ENCODE peak calls at places on chromosome 18, in seven cellular contexts. H, J, A, P, W, R and Q are unnamed samples. For H3K4me1, the result is how much of the 10 kb centered on the place peaks cover.

GRCh38 chr18:2988041-2988794 is 24.7 kb downstream of the LPIN2 start:
- DNase-seq in W (no peak), R (no peak), H (no peak), A (peak), P (no peak), J (no peak), Q (no peak)

GRCh38 chr18:54774423-54774822 is 53.9 kb upstream of the RAB27B start:
- DNase-seq in W (no peak), J (no peak), R (no peak), P (no peak), A (peak), H (no peak), Q (no peak)

GRCh38 chr18:12307871-12308385 is at the start of gene TUBB6:
- DNase-seq in W (peak), A (peak), J (peak), P (peak), R (peak), H (peak), Q (peak)

GRCh38 chr18:7566587-7567486 is at the start of gene PTPRM:
- DNase-seq in H (peak), J (peak), W (peak), R (peak), A (peak), P (peak), Q (peak)

GRCh38 chr18:22347624-22348511 is 69.8 kb downstream of the CTAGE1 start:
- DNase-seq in H (no peak), J (peak), R (no peak), P (peak), A (peak), W (peak), Q (peak)

GRCh38 chr18:58661423-58661822 is 9.8 kb upstream of the MALT1 start:
- DNase-seq in J (no peak), W (no peak), A (peak), P (no peak), R (no peak), H (no peak), Q (no peak)

GRCh38 chr18:22169889-22170420 is 566 bp downstream of the GATA6 start:
- DNase-seq in W (peak), R (no peak), A (peak), P (peak), H (no peak), J (peak), Q (peak)

GRCh38 chr18:79888016-79888415 is 63.4 kb downstream of the SLC66A2 start:
- DNase-seq in A (no peak), P (no peak), J (no peak), H (no peak), R (no peak), W (no peak), Q (no peak)

GRCh38 chr18:21454725-21455124 is 145.8 kb downstream of the ESCO1 start:
- DNase-seq in P (no peak), W (no peak), A (no peak), R (no peak), J (no peak), H (no peak), Q (no peak)

GRCh38 chr18:68215931-68216330 is 499.0 kb downstream of the TMX3 start:
- DNase-seq in J (no peak), H (no peak), R (no peak), W (no peak), P (no peak), A (peak), Q (no peak)

GRCh38 chr18:66495844-66496243 is 108.0 kb downstream of the CDH19 start:
- DNase-seq in P (no peak), A (no peak), W (peak), R (no peak), J (peak), H (peak), Q (no peak)

GRCh38 chr18:70431203-70431624 is 142.4 kb downstream of the SOCS6 start:
- DNase-seq in R (no peak), H (peak), P (no peak), A (peak), J (no peak), W (no peak), Q (no peak)

GRCh38 chr18:37481491-37481890 is 84.1 kb downstream of the CELF4 start:
- DNase-seq in W (no peak), J (no peak), H (no peak), A (no peak), R (no peak), P (no peak), Q (no peak)

GRCh38 chr18:43661570-43661969 is 384.3 kb upstream of the SYT4 start:
- DNase-seq in P (no peak), J (no peak), R (no peak), H (peak), W (no peak), A (peak), Q (no peak)

GRCh38 chr18:75358928-75359327 is 68.6 kb downstream of the SMIM21 start:
- DNase-seq in R (no peak), P (no peak), A (no peak), J (no peak), H (peak), W (no peak), Q (no peak)

GRCh38 chr18:22563098-22563707 is 145.5 kb upstream of the CTAGE1 start:
- DNase-seq in A (peak), R (no peak), W (peak), J (no peak), H (peak), P (no peak), Q (no peak)

GRCh38 chr18:12376718-12377555 is at the start of gene AFG3L2:
- DNase-seq in R (peak), P (peak), W (peak), A (peak), H (peak), J (peak), Q (peak)

GRCh38 chr18:43031169-43031568 is 84.3 kb downstream of the RIT2 start:
- DNase-seq in P (no peak), W (no peak), J (no peak), H (no peak), R (no peak), A (no peak), Q (no peak)

GRCh38 chr18:21071071-21071470 is 40.5 kb downstream of the ROCK1 start:
- DNase-seq in R (no peak), J (no peak), P (no peak), H (no peak), A (no peak), W (no peak), Q (no peak)

GRCh38 chr18:54726143-54726542 is 102.1 kb upstream of the RAB27B start:
- DNase-seq in H (no peak), A (no peak), W (no peak), R (no peak), P (no peak), J (no peak), Q (no peak)

GRCh38 chr18:2406544-2406943 is 164.8 kb downstream of the METTL4 start:
- DNase-seq in W (no peak), A (peak), H (no peak), R (no peak), J (peak), P (no peak), Q (no peak)

GRCh38 chr18:7413906-7414305 is 153.2 kb upstream of the PTPRM start:
- DNase-seq in H (no peak), P (no peak), J (no peak), W (no peak), R (no peak), A (no peak), Q (no peak)

GRCh38 chr18:39149211-39149806 is 1583.7 kb upstream of the CELF4 start:
- DNase-seq in R (no peak), A (no peak), H (no peak), P (no peak), W (no peak), J (no peak), Q (no peak)

GRCh38 chr18:74540689-74541421 is 6.6 kb downstream of the CNDP1 start:
- DNase-seq in P (no peak), H (no peak), W (no peak), R (no peak), A (peak), J (no peak), Q (no peak)

GRCh38 chr18:33630476-33630875 is 52.5 kb downstream of the ASXL3 start:
- DNase-seq in W (no peak), H (no peak), P (no peak), A (no peak), R (no peak), J (no peak), Q (no peak)

DNA sequence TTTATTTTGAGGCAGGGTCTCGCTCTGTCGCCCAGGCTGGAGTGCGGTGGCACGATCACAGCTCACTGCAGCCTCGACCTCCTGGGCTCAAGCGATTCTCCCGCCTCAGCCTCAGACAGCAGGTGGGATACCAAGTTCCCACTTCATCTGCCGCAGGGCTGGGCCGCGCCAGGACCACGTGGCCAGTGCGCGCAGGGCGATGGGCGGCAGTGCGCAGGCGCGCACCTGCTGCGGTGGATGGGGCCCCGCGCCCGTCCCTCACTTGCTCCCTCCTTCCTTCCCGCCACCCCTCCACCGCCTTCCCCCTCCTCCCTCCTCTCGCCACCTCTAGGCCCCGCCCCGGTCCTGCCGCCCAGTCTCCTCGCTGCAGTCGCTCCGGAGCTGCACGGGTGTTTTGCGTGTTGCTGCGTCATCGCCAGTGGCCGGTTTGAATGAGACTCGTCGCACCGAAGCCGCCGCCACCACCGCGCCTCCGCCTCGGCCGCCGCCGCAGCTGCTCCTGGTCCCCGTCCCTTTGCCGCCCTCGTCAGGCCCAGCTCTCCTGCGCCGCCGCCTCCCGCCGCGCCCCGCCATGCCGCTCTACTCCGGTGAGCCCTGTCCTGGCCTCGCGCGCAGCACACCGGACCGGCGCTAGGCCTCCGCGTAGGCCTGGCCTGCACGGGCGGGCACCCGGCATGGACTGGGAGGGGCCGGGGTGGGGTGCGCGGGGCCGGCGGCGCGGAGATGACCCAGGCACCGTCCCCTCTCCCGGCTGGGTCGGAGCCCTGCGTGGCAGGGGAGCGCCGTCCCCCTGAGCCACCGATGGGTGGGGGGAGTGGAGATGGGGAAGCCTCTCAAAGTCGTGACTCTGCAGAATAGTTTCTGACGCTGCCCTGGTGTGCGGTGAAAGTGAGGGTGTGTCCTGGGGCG is at the start of gene USP14:
- DNase-seq in W (peak), J (peak), R (peak), H (peak), A (peak), P (peak), Q (peak)
- TF ChIP-seq POLR2A in W (no peak), J (peak), R (no peak), H (peak), A (peak), P (peak), Q (no peak)

DNA sequence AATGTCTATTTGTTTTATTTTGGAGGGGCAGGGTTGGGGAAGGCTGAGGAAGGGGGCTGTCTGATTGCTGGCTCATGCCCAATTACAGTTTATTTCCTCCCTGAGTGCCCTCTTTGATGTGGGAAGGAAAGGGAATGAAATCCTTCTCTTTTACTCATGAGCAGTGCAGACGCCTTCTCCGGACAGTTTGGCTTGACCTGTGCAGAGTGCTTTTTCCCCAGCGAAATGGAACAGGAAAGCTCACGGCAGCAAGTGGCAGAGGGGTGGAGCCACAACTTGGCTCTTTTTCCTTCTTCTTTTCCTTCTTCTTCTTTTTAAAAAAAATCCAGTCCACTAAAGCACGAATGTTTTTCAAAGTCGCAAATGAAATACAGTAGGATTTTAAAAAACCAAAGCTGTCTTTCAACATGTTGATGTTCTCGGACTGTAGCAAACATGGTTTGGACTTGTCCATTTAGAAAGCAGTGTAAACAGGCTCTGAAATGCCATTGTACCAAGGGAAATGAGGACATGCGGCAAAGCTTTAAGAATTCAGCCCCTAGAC is 34.6 kb downstream of the RAB31 start:
- DNase-seq in W (no peak), J (no peak), H (peak), R (no peak), A (peak), P (no peak), Q (no peak)
- H3K4me1 ChIP-seq in W (under half), J (under half), H (under half), R (under half), A (under half), P (under half), Q (under half)

GRCh38 chr18:36186461-36187137 is 698 bp upstream of the MOCOS start:
- DNase-seq in R (no peak), J (peak), A (no peak), P (peak), H (peak), W (peak), Q (peak)
- H3K4me3 ChIP-seq in R (peak), J (peak), A (peak), P (peak), H (peak), W (peak), Q (peak)

GRCh38 chr18:36129300-36130038 is at the start of the genes ELP2 and SLC39A6:
- DNase-seq in H (peak), P (peak), A (peak), R (peak), W (peak), J (peak), Q (peak)
- TF ChIP-seq POLR2A in H (peak), P (peak), A (peak), R (peak), W (no peak), J (no peak), Q (peak)

GRCh38 chr18:36315736-36316135 is 18.2 kb downstream of the FHOD3 start:
- DNase-seq in H (no peak), J (no peak), W (no peak), A (peak), R (no peak), P (no peak), Q (no peak)

GRCh38 chr18:36314754-36315153 is 17.2 kb downstream of the FHOD3 start:
- DNase-seq in J (no peak), W (no peak), A (peak), H (peak), R (no peak), P (no peak), Q (no peak)

GRCh38 chr18:36316246-36316645 is 18.7 kb downstream of the FHOD3 start:
- DNase-seq in P (no peak), H (no peak), A (no peak), R (no peak), J (no peak), W (no peak), Q (no peak)

GRCh38 chr18:36312806-36313395 is 15.4 kb downstream of the FHOD3 start:
- DNase-seq in P (peak), R (no peak), H (no peak), W (no peak), J (no peak), A (peak), Q (no peak)

DNA sequence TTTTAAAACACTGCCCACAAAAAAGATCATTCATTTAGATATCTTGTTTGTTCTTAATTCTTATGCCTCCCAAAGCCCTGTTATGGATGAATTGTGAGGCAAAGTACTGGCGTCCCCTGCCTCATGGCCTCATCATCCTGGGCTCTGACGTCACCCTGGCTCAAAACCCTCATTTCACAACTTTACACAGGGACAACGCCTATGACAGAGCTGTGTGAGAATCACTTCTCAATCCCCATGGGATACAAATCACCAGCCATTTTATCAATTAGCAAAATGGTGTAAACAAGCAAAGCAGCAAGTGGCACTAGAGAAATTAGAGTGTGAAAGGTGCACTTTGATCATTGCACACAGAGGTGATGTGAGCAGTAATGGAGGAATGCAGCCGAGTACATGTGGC is 16.6 kb downstream of the FHOD3 start:
- DNase-seq in R (no peak), H (no peak), J (no peak), A (peak), W (no peak), P (no peak), Q (no peak)
- H3K4me1 ChIP-seq in R (under half), H (under half), J (under half), A (under half), W (under half), P (under half), Q (under half)

GRCh38 chr18:49565656-49566055 is 3.8 kb downstream of the LIPG start:
- DNase-seq in H (no peak), P (no peak), A (peak), J (peak), R (no peak), W (peak), Q (no peak)
- H3K4me3 ChIP-seq in H (no peak), P (no peak), A (no peak), J (peak), R (no peak), W (no peak), Q (no peak)

DNA sequence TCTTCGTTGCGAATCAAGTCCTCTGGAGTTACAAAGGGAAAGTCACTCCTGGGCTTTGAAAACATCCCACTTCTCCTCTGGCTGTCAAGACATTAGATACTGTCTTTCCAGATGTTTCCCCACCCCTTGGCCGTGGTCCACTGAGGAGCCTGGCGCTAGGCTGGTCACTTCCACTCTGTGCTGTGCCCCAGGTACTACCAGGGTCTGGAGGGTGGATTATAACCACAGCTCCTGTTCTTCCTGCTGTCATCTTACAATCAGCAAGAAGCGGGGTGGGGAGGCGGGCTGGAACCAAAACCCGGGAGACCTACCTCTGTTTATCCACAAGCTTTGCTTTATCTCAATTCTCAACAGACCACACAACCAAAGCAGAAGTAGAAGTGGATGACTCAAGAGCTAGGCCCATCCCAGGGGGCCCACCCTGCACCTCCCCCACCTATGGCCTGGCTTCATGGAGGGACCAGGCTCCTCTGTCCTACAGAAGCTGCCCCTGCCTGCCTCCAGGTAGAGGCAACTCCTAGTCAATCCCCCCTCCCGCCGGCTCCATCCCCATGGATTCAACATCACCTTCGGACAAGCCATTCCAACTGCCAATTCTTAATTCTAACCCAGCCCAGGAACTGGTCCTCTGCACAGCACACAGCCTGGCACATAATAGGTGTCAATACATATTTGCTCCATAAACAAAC is 17.8 kb downstream of the SMAD7 start:
- DNase-seq in J (no peak), R (no peak), A (no peak), W (no peak), P (no peak), H (no peak), Q (no peak)
- TF ChIP-seq POLR2A in J (no peak), R (no peak), A (no peak), W (no peak), P (no peak), H (no peak), Q (no peak)

GRCh38 chr18:24214144-24214543 is 75.3 kb downstream of the CABYR start:
- DNase-seq in W (no peak), R (no peak), P (no peak), J (no peak), H (no peak), A (no peak), Q (no peak)
- H3K4me1 ChIP-seq in W (under half), R (half or more), P (under half), J (under half), H (under half), A (under half), Q (under half)

GRCh38 chr18:55997156-55997561 is 409.2 kb upstream of the TCF4 start:
- DNase-seq in W (peak), J (no peak), R (no peak), H (no peak), P (no peak), A (no peak), Q (no peak)
- H3K4me3 ChIP-seq in W (no peak), J (no peak), R (no peak), H (no peak), P (no peak), A (no peak), Q (no peak)